ENCODE peak calls at places on chromosomes 5 and 9, in six cellular contexts. A is HCT116, H is PC-9, X is OCI-LY7, M is endothelial cell of umbilical vein, Q is mammary epithelial cell. J is an unnamed sample.

GRCh38 chr9:36461341-36461740 is 61.3 kb upstream of the RNF38 start:
- DNase-seq in A (no peak), H (no peak), X (no peak), M (no peak), Q (no peak), J (peak; percentile 18)

GRCh38 chr5:4480528-4481404 is 659.4 kb upstream of the ADAMTS16 start:
- DNase-seq in A (no peak), H (no peak), X (no peak), M (no peak), Q (no peak), J (no peak)

GRCh38 chr9:3732077-3733038 is 206.6 kb upstream of the RFX3 start:
- DNase-seq in A (peak; percentile 73), H (peak; percentile 48), X (peak; percentile 62), M (peak; percentile 88), Q (peak; percentile 72), J (peak; percentile 89)

GRCh38 chr5:36040651-36041536 is 25.8 kb downstream of the UGT3A2 start:
- DNase-seq in A (no peak), H (no peak), X (no peak), M (no peak), Q (no peak), J (no peak)

GRCh38 chr9:11016081-11016480 is 403.3 kb upstream of the PTPRD start:
- DNase-seq in A (no peak), H (peak; percentile 6), X (no peak), M (no peak), Q (no peak), J (no peak)

GRCh38 chr5:113212244-113212920 is 222.4 kb downstream of the TSSK1B start:
- DNase-seq in A (no peak), H (peak; percentile 3), X (no peak), M (peak; percentile 88), Q (no peak), J (peak; percentile 74)

GRCh38 chr5:116876240-116876840 is 301.7 kb upstream of the SEMA6A start:
- DNase-seq in A (no peak), H (no peak), X (no peak), M (no peak), Q (no peak), J (no peak)

GRCh38 chr5:4422247-4422646 is 717.9 kb upstream of the ADAMTS16 start:
- DNase-seq in A (no peak), H (no peak), X (no peak), M (no peak), Q (peak; percentile 4), J (no peak)

GRCh38 chr9:100099722-100100042 is 639 bp downstream of the INVS start:
- DNase-seq in A (peak; percentile 12), H (no peak), X (no peak), M (no peak), Q (no peak), J (no peak)

GRCh38 chr5:78005021-78005785 is 229.1 kb upstream of the TBCA start:
- DNase-seq in A (no peak), H (no peak), X (no peak), M (peak; percentile 47), Q (no peak), J (peak; percentile 54)

GRCh38 chr5:150065886-150066285 is 20.5 kb downstream of the CSF1R start:
- DNase-seq in A (no peak), H (no peak), X (no peak), M (no peak), Q (no peak), J (no peak)

DNA sequence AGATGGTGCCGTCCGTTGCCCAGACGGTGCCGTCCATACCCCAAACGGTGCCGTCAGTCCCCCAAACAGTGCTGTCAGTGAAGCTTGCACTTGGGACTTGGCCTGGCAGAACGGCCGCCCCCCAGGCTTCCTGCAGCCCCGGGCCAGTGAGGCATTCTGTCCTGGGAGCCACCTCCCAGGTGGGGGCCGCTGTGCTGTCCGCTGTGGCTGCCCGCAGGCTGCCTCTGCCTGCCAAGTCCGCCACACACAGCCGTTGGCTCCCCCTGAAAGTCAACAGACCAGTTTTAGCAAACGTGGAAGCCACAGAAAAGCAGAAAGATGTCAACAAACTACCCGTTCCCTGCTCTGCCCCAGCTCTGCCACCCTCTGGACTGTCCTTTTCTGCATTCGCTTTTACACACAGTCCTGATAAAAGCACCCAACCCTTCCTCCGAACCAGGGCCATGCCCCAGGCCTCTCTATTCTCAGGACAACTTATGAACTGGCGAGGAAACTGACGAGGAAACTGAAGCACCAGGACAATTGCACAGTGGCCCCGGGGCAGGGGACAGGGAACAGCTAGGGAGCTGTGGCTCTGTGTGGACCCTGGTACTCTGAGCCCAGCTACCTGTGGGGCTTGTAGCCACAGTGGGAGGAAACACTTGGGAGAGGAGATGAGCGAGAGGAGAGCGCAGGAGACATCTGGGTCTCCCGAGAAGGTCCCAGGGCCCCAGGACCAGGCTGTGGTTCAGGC is 39.6 kb upstream of the RXRA start:
- DNase-seq in A (no peak), H (peak; percentile 44), X (no peak), M (no peak), Q (no peak), J (peak; percentile 15)
- H3K4me2 ChIP-seq in A (no peak overlapping the region), H (no peak overlapping the region), X (no peak overlapping the region), M (no peak overlapping the region), Q (no peak overlapping the region), J (no peak overlapping the region)

GRCh38 chr9:96245399-96245798 is 56.6 kb downstream of the HSD17B3 start:
- DNase-seq in A (no peak), H (no peak), X (peak; percentile 8), M (no peak), Q (no peak), J (no peak)
- H3K36me3 ChIP-seq in A (no peaks in the 10 kb centered on the region), H (no peaks in the 10 kb centered on the region), X (no peaks in the 10 kb centered on the region), M (no peaks in the 10 kb centered on the region), Q (no peaks in the 10 kb centered on the region), J (no peaks in the 10 kb centered on the region)

GRCh38 chr5:142671801-142672200 is 14.1 kb downstream of the FGF1 start:
- DNase-seq in A (no peak), H (no peak), X (no peak), M (no peak), Q (peak; percentile 74), J (peak; percentile 67)
- H3K4me2 ChIP-seq in A (peak overlapping the region; percentile 33), H (peak overlapping the region; percentile 31), X (no peak overlapping the region), M (no peak overlapping the region), Q (peak overlapping the region; percentile 43), J (no peak overlapping the region)

GRCh38 chr9:114007991-114008666 is 70.0 kb downstream of the AMBP start:
- DNase-seq in A (no peak), H (no peak), X (no peak), M (no peak), Q (no peak), J (no peak)

GRCh38 chr9:114014044-114014443 is 64.1 kb downstream of the AMBP start:
- DNase-seq in A (no peak), H (no peak), X (no peak), M (no peak), Q (no peak), J (no peak)

GRCh38 chr9:114012126-114012525 is 66.0 kb downstream of the AMBP start:
- DNase-seq in A (no peak), H (no peak), X (no peak), M (no peak), Q (no peak), J (no peak)

GRCh38 chr9:114008667-114009410 is 69.3 kb downstream of the AMBP start:
- DNase-seq in A (no peak), H (no peak), X (no peak), M (no peak), Q (no peak), J (no peak)

DNA sequence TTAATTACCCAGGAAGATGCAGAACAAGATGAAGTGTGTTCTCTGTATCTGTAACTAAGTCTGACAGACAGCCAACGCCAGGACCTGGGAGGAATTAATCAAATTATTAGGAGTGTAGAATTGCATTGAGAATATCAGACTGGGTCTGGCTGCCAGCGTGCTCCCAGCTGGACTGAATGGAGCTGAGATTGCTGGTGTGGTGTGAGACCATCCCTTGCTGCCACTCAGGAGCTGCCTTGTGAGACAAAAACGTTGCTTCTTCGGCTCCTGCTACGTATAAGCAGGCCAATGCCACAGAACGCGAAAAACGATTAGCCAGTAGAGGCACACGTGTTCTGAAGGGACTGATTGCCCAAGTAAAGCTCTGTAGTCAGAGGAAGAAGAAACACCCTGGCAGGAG is 66.8 kb downstream of the AMBP start:
- DNase-seq in A (no peak), H (no peak), X (no peak), M (no peak), Q (no peak), J (no peak)
- H3K36me3 ChIP-seq in A (no peaks in the 10 kb centered on the region), H (no peaks in the 10 kb centered on the region), X (no peaks in the 10 kb centered on the region), M (peaks cover 27% of the 10 kb centered on the region), Q (peaks cover 6% of the 10 kb centered on the region), J (peaks cover 9% of the 10 kb centered on the region)

DNA sequence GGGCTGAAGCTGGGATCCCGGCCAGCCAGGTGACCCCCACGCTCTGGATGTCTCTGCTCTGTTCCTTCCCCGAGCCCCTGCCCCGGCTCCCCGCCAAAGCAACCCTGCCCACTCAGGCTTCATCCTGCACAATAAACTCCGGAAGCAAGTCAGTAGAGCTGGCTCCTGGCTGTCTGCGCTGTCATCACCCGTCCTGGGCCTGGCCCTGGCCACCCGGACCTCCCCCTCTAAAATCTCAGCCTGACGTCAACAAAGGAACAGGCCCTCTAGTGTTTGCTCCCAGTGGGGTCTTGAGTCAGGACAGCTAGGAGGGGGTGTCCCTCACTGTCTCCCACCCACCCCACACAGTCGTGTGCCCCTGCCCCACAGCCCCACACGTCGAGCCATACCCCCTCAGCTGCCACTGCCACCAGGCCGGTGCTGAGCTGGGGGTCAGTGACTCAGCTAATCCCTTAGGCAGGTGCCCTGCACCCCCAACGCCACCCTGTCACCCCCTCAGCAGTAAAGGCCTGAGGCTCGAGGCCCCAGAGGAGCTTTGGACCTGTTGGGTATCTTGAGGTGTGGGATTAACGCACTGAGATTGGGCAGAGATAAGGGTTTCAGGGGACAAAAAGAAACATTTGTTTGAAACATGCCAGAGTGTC is 1.1 kb upstream of the LCNL1 start:
- DNase-seq in A (no peak), H (no peak), X (no peak), M (no peak), Q (no peak), J (no peak)
- H3K4me2 ChIP-seq in A (no peak overlapping the region), H (no peak overlapping the region), X (no peak overlapping the region), M (no peak overlapping the region), Q (no peak overlapping the region), J (no peak overlapping the region)

DNA sequence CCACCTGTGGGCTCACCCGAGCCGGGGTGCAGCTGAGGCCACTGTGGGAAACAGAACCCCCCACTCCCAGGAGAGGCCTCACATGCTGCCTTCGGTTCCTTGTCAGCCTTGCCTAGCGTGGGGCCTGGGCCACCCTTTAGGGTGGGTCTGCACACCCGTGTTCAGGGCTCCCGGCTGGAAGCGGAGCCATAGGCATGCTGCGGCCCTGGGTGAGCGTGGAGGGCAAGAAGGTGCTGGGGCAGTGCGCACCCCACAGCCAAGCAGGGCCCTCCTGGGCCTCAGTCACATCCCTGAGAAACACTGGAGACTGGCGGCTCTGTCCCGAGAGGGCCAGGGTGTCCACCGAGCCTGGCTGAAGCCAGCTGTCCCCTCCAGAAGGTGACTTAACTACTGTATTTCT is 41.9 kb downstream of the GOLM1 start:
- DNase-seq in A (no peak), H (no peak), X (no peak), M (no peak), Q (no peak), J (no peak)
- H3K36me3 ChIP-seq in A (no peaks in the 10 kb centered on the region), H (no peaks in the 10 kb centered on the region), X (no peaks in the 10 kb centered on the region), M (no peaks in the 10 kb centered on the region), Q (no peaks in the 10 kb centered on the region), J (no peaks in the 10 kb centered on the region)

GRCh38 chr9:123339666-123340414 is 16.2 kb upstream of the CRB2 start:
- DNase-seq in A (no peak), H (no peak), X (peak; percentile 88), M (no peak), Q (no peak), J (peak; percentile 40)
- H3K4me2 ChIP-seq in A (no peak overlapping the region), H (no peak overlapping the region), X (peak overlapping the region; percentile 73), M (no peak overlapping the region), Q (no peak overlapping the region), J (no peak overlapping the region)

J was measured in fibroblast of lung.